ENCODE peak calls at places on chromosomes 4 and X, in nine cellular contexts. J is right atrium auricular region; W is pancreas; Q is Panc1; C is NCI-H146; P is endothelial cell of umbilical vein; R is hypothalamus; S is activated CD8-positive, alpha-beta memory T cell treated with anti-CD3 and anti-CD28 coated beads for 4 hours; T is coronary artery. M is an unnamed sample.

GRCh38 chr4:74364649-74365491 is at the start of gene EREG:
- DNase-seq in Q (no peak), W (no peak), T (no peak), S (no peak), R (no peak), C (peak), J (no peak), P (peak), M (peak)

GRCh38 chr4:30757357-30757756 is 37.2 kb downstream of the PCDH7 start:
- DNase-seq in P (peak), S (no peak), Q (no peak), R (no peak), J (no peak), C (no peak), T (no peak), W (no peak), M (no peak)

GRCh38 chr4:3860061-3860912 is 94.1 kb downstream of the ADRA2C start:
- DNase-seq in J (no peak), R (no peak), T (no peak), Q (no peak), C (no peak), W (no peak), P (no peak), S (no peak), M (no peak)

GRCh38 chr4:83107636-83108035 is 6.9 kb downstream of the PLAC8 start:
- DNase-seq in Q (no peak), C (no peak), J (no peak), R (no peak), T (no peak), W (no peak), P (no peak), S (no peak), M (no peak)

GRCh38 chr4:69124941-69125340 is 28.7 kb downstream of the UGT2B7 start:
- DNase-seq in C (no peak), R (no peak), P (no peak), Q (no peak), W (no peak), T (no peak), S (no peak), J (no peak), M (no peak)

GRCh38 chr4:102823897-102824296 is 3.5 kb downstream of the UBE2D3 start:
- DNase-seq in Q (no peak), C (no peak), W (no peak), J (no peak), P (no peak), T (no peak), S (no peak), R (no peak), M (no peak)

GRCh38 chr4:139795476-139795875 is 129.9 kb downstream of the MGST2 start:
- DNase-seq in R (no peak), W (no peak), C (no peak), T (no peak), J (no peak), Q (no peak), S (no peak), P (no peak), M (no peak)

GRCh38 chrX:112630187-112630586 is 49.6 kb downstream of the LHFPL1 start:
- DNase-seq in W (no peak), T (no peak), J (no peak), C (no peak), P (no peak), S (no peak), R (no peak), Q (no peak), M (no peak)

GRCh38 chr4:140330311-140330900 is 43.0 kb upstream of the SCOC start:
- DNase-seq in W (no peak), S (no peak), R (no peak), Q (no peak), T (no peak), C (peak), J (no peak), P (peak), M (no peak)

GRCh38 chrX:141439651-141440050 is 144.9 kb downstream of the SPANXA1 start:
- DNase-seq in S (no peak), W (no peak), T (no peak), J (no peak), C (no peak), Q (no peak), P (no peak), R (no peak), M (no peak)

GRCh38 chr4:41957634-41958033 is 22.4 kb downstream of the TMEM33 start:
- DNase-seq in C (peak), S (no peak), W (no peak), P (peak), R (no peak), T (no peak), J (no peak), Q (no peak), M (peak)

GRCh38 chr4:146333187-146333894 is 119.0 kb downstream of the REELD1 start:
- DNase-seq in S (no peak), J (no peak), P (no peak), R (no peak), W (no peak), C (no peak), T (no peak), Q (no peak), M (no peak)

GRCh38 chrX:78708171-78708570 is 39.3 kb upstream of the LPAR4 start:
- DNase-seq in T (no peak), C (peak), W (no peak), S (no peak), R (no peak), Q (peak), P (peak), J (no peak), M (no peak)

GRCh38 chrX:148495156-148495555 is 5.3 kb upstream of the AFF2 start:
- DNase-seq in R (no peak), T (no peak), J (no peak), Q (no peak), S (no peak), C (no peak), P (no peak), W (no peak), M (no peak)

GRCh38 chr4:92969650-92970370 is 666.0 kb downstream of the GRID2 start:
- DNase-seq in J (no peak), C (peak), S (no peak), Q (peak), W (no peak), P (peak), R (no peak), T (no peak), M (no peak)

GRCh38 chr4:22607382-22607781 is 85.4 kb upstream of the GBA3 start:
- DNase-seq in T (no peak), P (peak), J (no peak), W (peak), Q (no peak), S (no peak), C (peak), R (no peak), M (peak)

GRCh38 chrX:106159861-106160282 is 8.2 kb upstream of the PWWP3B start:
- DNase-seq in R (no peak), T (no peak), S (no peak), C (no peak), Q (no peak), P (no peak), J (no peak), W (no peak), M (no peak)

GRCh38 chrX:100680756-100681155 is 36.8 kb downstream of the SRPX2 start:
- DNase-seq in T (no peak), J (no peak), S (no peak), W (no peak), Q (no peak), P (no peak), C (no peak), R (no peak), M (no peak)

GRCh38 chr4:145527773-145528172 is 46.1 kb downstream of the SMAD1 start:
- DNase-seq in S (no peak), T (no peak), J (no peak), R (no peak), C (no peak), P (no peak), W (no peak), Q (no peak), M (no peak)

GRCh38 chrX:30910124-30910860 is 21.2 kb upstream of the TAB3 start:
- DNase-seq in R (no peak), Q (no peak), J (no peak), T (no peak), W (no peak), P (no peak), S (no peak), C (no peak), M (no peak)